ENCODE peak calls at places on chromosome 17, in five cellular contexts. One of them, this sample, is unnamed.

GRCh38 chr17:8728251-8728925 is 16.2 kb downstream of the CCDC42 start:
- DNase-seq in T-helper 22 cell: no peak
- DNase-seq in GOT3: no peak
- DNase-seq in non-pigmented ciliary epithelial cell: no peak
- DNase-seq in myocyte: no peak
- DNase-seq in this sample: no peak

GRCh38 chr17:74736423-74737298 is at the start of gene RAB37:
- DNase-seq in T-helper 22 cell: no peak
- DNase-seq in GOT3: no peak
- DNase-seq in non-pigmented ciliary epithelial cell: no peak
- DNase-seq in myocyte: peak; percentile 45
- DNase-seq in this sample: no peak

GRCh38 chr17:31596382-31597323 is 205.2 kb downstream of the RAB11FIP4 start:
- DNase-seq in T-helper 22 cell: no peak
- DNase-seq in GOT3: peak; percentile 78
- DNase-seq in non-pigmented ciliary epithelial cell: peak; percentile 90
- DNase-seq in myocyte: peak; percentile 99
- DNase-seq in this sample: peak; percentile 96

GRCh38 chr17:78924481-78925151 is 571 bp downstream of the TIMP2 start:
- DNase-seq in T-helper 22 cell: no peak
- DNase-seq in GOT3: no peak
- DNase-seq in non-pigmented ciliary epithelial cell: no peak
- DNase-seq in myocyte: peak; percentile 58
- DNase-seq in this sample: no peak

GRCh38 chr17:42107597-42108576 is 4.6 kb downstream of the DHX58 start:
- DNase-seq in T-helper 22 cell: peak; percentile 77
- DNase-seq in GOT3: no peak
- DNase-seq in non-pigmented ciliary epithelial cell: no peak
- DNase-seq in myocyte: no peak
- DNase-seq in this sample: no peak

GRCh38 chr17:50689956-50690886 is 17.5 kb downstream of the ANKRD40 start:
- DNase-seq in T-helper 22 cell: no peak
- DNase-seq in GOT3: no peak
- DNase-seq in non-pigmented ciliary epithelial cell: no peak
- DNase-seq in myocyte: no peak
- DNase-seq in this sample: no peak

GRCh38 chr17:77392376-77393273 is 251.9 kb downstream of the SEC14L1 start:
- DNase-seq in T-helper 22 cell: no peak
- DNase-seq in GOT3: no peak
- DNase-seq in non-pigmented ciliary epithelial cell: no peak
- DNase-seq in myocyte: no peak
- DNase-seq in this sample: no peak

GRCh38 chr17:45869676-45870341 is 24.5 kb upstream of the MAPT start:
- DNase-seq in T-helper 22 cell: no peak
- DNase-seq in GOT3: no peak
- DNase-seq in non-pigmented ciliary epithelial cell: no peak
- DNase-seq in myocyte: no peak
- DNase-seq in this sample: no peak

GRCh38 chr17:77184474-77184873 is 43.7 kb downstream of the SEC14L1 start:
- DNase-seq in T-helper 22 cell: no peak
- DNase-seq in GOT3: no peak
- DNase-seq in non-pigmented ciliary epithelial cell: no peak
- DNase-seq in myocyte: no peak
- DNase-seq in this sample: no peak

GRCh38 chr17:2253768-2254406 is 49.7 kb downstream of the SMG6 start:
- DNase-seq in T-helper 22 cell: no peak
- DNase-seq in GOT3: no peak
- DNase-seq in non-pigmented ciliary epithelial cell: no peak
- DNase-seq in myocyte: no peak
- DNase-seq in this sample: no peak

GRCh38 chr17:79907855-79908254 is 68.6 kb upstream of the CBX4 start:
- DNase-seq in T-helper 22 cell: no peak
- DNase-seq in GOT3: no peak
- DNase-seq in non-pigmented ciliary epithelial cell: no peak
- DNase-seq in myocyte: no peak
- DNase-seq in this sample: peak; percentile 12

GRCh38 chr17:38591759-38592241 is 14.0 kb downstream of the SRCIN1 start:
- DNase-seq in T-helper 22 cell: no peak
- DNase-seq in GOT3: no peak
- DNase-seq in non-pigmented ciliary epithelial cell: no peak
- DNase-seq in myocyte: peak; percentile 86
- DNase-seq in this sample: no peak

GRCh38 chr17:43695968-43696865 is 34.5 kb upstream of the MEOX1 start:
- DNase-seq in T-helper 22 cell: no peak
- DNase-seq in GOT3: no peak
- DNase-seq in non-pigmented ciliary epithelial cell: no peak
- DNase-seq in myocyte: peak; percentile 76
- DNase-seq in this sample: no peak

GRCh38 chr17:63631626-63632025 is 9.4 kb downstream of the MAP3K3 start:
- DNase-seq in T-helper 22 cell: no peak
- DNase-seq in GOT3: no peak
- DNase-seq in non-pigmented ciliary epithelial cell: no peak
- DNase-seq in myocyte: no peak
- DNase-seq in this sample: no peak

GRCh38 chr17:28743243-28744103 is at the start of gene TRAF4:
- DNase-seq in T-helper 22 cell: peak; percentile 57
- DNase-seq in GOT3: peak; percentile 75
- DNase-seq in non-pigmented ciliary epithelial cell: peak; percentile 78
- DNase-seq in myocyte: peak; percentile 97
- DNase-seq in this sample: peak; percentile 90

GRCh38 chr17:30300803-30301202 is 9.1 kb upstream of the BLMH start:
- DNase-seq in T-helper 22 cell: no peak
- DNase-seq in GOT3: no peak
- DNase-seq in non-pigmented ciliary epithelial cell: no peak
- DNase-seq in myocyte: no peak
- DNase-seq in this sample: no peak

GRCh38 chr17:78883533-78884131 is 19.4 kb downstream of the CEP295NL start:
- DNase-seq in T-helper 22 cell: no peak
- DNase-seq in GOT3: peak; percentile 74
- DNase-seq in non-pigmented ciliary epithelial cell: peak; percentile 76
- DNase-seq in myocyte: peak; percentile 96
- DNase-seq in this sample: peak; percentile 40

GRCh38 chr17:60750645-60751044 is 73.0 kb downstream of the BCAS3 start:
- DNase-seq in T-helper 22 cell: no peak
- DNase-seq in GOT3: no peak
- DNase-seq in non-pigmented ciliary epithelial cell: no peak
- DNase-seq in myocyte: no peak
- DNase-seq in this sample: no peak

This sample was measured in RKO.